ENCODE peak calls at places on chromosomes 5 and 9, in eight cellular contexts. One of them, this sample, is unnamed.

GRCh38 chr9:38039090-38039906 is 29.7 kb downstream of the SHB start:
- DNase-seq in hepatocyte: no peak
- DNase-seq in kidney: peak
- DNase-seq in BJ: no peak
- DNase-seq in dorsolateral prefrontal cortex: no peak
- DNase-seq in effector memory CD8-positive, alpha-beta T cell: no peak
- DNase-seq in Ammon's horn: no peak
- DNase-seq in SHP77 treated with DMSO at 0.1 percent for 48 hours: no peak
- DNase-seq in this sample: no peak

GRCh38 chr9:134955801-134956200 is 38.1 kb upstream of the FCN1 start:
- DNase-seq in kidney: no peak
- DNase-seq in Ammon's horn: no peak
- DNase-seq in dorsolateral prefrontal cortex: no peak
- DNase-seq in BJ: no peak
- DNase-seq in effector memory CD8-positive, alpha-beta T cell: no peak
- DNase-seq in SHP77 treated with DMSO at 0.1 percent for 48 hours: no peak
- DNase-seq in hepatocyte: no peak
- DNase-seq in this sample: no peak

GRCh38 chr9:34995288-34996060 is 5.9 kb downstream of the DNAJB5 start:
- DNase-seq in Ammon's horn: no peak
- DNase-seq in SHP77 treated with DMSO at 0.1 percent for 48 hours: no peak
- DNase-seq in kidney: peak
- DNase-seq in hepatocyte: no peak
- DNase-seq in BJ: no peak
- DNase-seq in dorsolateral prefrontal cortex: no peak
- DNase-seq in effector memory CD8-positive, alpha-beta T cell: no peak
- DNase-seq in this sample: no peak

GRCh38 chr5:110092955-110093785 is 403.4 kb downstream of the MAN2A1 start:
- DNase-seq in effector memory CD8-positive, alpha-beta T cell: no peak
- DNase-seq in Ammon's horn: no peak
- DNase-seq in kidney: no peak
- DNase-seq in hepatocyte: no peak
- DNase-seq in dorsolateral prefrontal cortex: no peak
- DNase-seq in SHP77 treated with DMSO at 0.1 percent for 48 hours: no peak
- DNase-seq in BJ: no peak
- DNase-seq in this sample: no peak

GRCh38 chr5:33733225-33733624 is 158.6 kb downstream of the ADAMTS12 start:
- DNase-seq in BJ: no peak
- DNase-seq in kidney: no peak
- DNase-seq in dorsolateral prefrontal cortex: no peak
- DNase-seq in hepatocyte: no peak
- DNase-seq in SHP77 treated with DMSO at 0.1 percent for 48 hours: no peak
- DNase-seq in Ammon's horn: no peak
- DNase-seq in effector memory CD8-positive, alpha-beta T cell: no peak
- DNase-seq in this sample: no peak

GRCh38 chr5:1246711-1247431 is 21.7 kb downstream of the SLC6A18 start:
- DNase-seq in Ammon's horn: no peak
- DNase-seq in kidney: no peak
- DNase-seq in dorsolateral prefrontal cortex: no peak
- DNase-seq in hepatocyte: peak
- DNase-seq in BJ: no peak
- DNase-seq in SHP77 treated with DMSO at 0.1 percent for 48 hours: no peak
- DNase-seq in effector memory CD8-positive, alpha-beta T cell: no peak
- DNase-seq in this sample: peak

GRCh38 chr5:73867344-73868335 is 241.6 kb downstream of the ARHGEF28 start:
- DNase-seq in BJ: peak
- DNase-seq in effector memory CD8-positive, alpha-beta T cell: no peak
- DNase-seq in SHP77 treated with DMSO at 0.1 percent for 48 hours: no peak
- DNase-seq in hepatocyte: no peak
- DNase-seq in kidney: no peak
- DNase-seq in Ammon's horn: peak
- DNase-seq in dorsolateral prefrontal cortex: no peak
- DNase-seq in this sample: peak

GRCh38 chr5:37867634-37868033 is 27.8 kb upstream of the GDNF start:
- DNase-seq in SHP77 treated with DMSO at 0.1 percent for 48 hours: no peak
- DNase-seq in Ammon's horn: no peak
- DNase-seq in kidney: no peak
- DNase-seq in dorsolateral prefrontal cortex: no peak
- DNase-seq in BJ: peak
- DNase-seq in effector memory CD8-positive, alpha-beta T cell: no peak
- DNase-seq in hepatocyte: no peak
- DNase-seq in this sample: no peak

GRCh38 chr5:92927291-92927778 is 653.7 kb downstream of the NR2F1-AS1 start:
- DNase-seq in hepatocyte: peak
- DNase-seq in kidney: no peak
- DNase-seq in SHP77 treated with DMSO at 0.1 percent for 48 hours: peak
- DNase-seq in dorsolateral prefrontal cortex: no peak
- DNase-seq in Ammon's horn: peak
- DNase-seq in effector memory CD8-positive, alpha-beta T cell: no peak
- DNase-seq in BJ: no peak
- DNase-seq in this sample: peak

GRCh38 chr9:84759300-84759750 is 89.8 kb downstream of the NTRK2 start:
- DNase-seq in Ammon's horn: no peak
- DNase-seq in BJ: no peak
- DNase-seq in dorsolateral prefrontal cortex: no peak
- DNase-seq in hepatocyte: no peak
- DNase-seq in effector memory CD8-positive, alpha-beta T cell: no peak
- DNase-seq in kidney: no peak
- DNase-seq in SHP77 treated with DMSO at 0.1 percent for 48 hours: no peak
- DNase-seq in this sample: no peak

GRCh38 chr5:39270172-39270848 is 50.9 kb upstream of the FYB1 start:
- DNase-seq in Ammon's horn: peak
- DNase-seq in hepatocyte: no peak
- DNase-seq in effector memory CD8-positive, alpha-beta T cell: peak
- DNase-seq in kidney: no peak
- DNase-seq in dorsolateral prefrontal cortex: no peak
- DNase-seq in SHP77 treated with DMSO at 0.1 percent for 48 hours: no peak
- DNase-seq in BJ: no peak
- DNase-seq in this sample: no peak

GRCh38 chr5:95959051-95959963 is 2.3 kb downstream of the ELL2 start:
- DNase-seq in kidney: peak
- DNase-seq in hepatocyte: peak
- DNase-seq in dorsolateral prefrontal cortex: no peak
- DNase-seq in effector memory CD8-positive, alpha-beta T cell: no peak
- DNase-seq in Ammon's horn: peak
- DNase-seq in SHP77 treated with DMSO at 0.1 percent for 48 hours: peak
- DNase-seq in BJ: no peak
- DNase-seq in this sample: peak

GRCh38 chr9:70318002-70318401 is 59.2 kb downstream of the SMC5 start:
- DNase-seq in SHP77 treated with DMSO at 0.1 percent for 48 hours: no peak
- DNase-seq in dorsolateral prefrontal cortex: no peak
- DNase-seq in kidney: no peak
- DNase-seq in effector memory CD8-positive, alpha-beta T cell: no peak
- DNase-seq in hepatocyte: no peak
- DNase-seq in Ammon's horn: no peak
- DNase-seq in BJ: no peak
- DNase-seq in this sample: no peak

GRCh38 chr9:126379661-126380365 is 53.2 kb downstream of the MVB12B start:
- DNase-seq in hepatocyte: no peak
- DNase-seq in Ammon's horn: no peak
- DNase-seq in dorsolateral prefrontal cortex: no peak
- DNase-seq in SHP77 treated with DMSO at 0.1 percent for 48 hours: no peak
- DNase-seq in kidney: peak
- DNase-seq in effector memory CD8-positive, alpha-beta T cell: no peak
- DNase-seq in BJ: no peak
- DNase-seq in this sample: no peak

GRCh38 chr9:90477535-90477934 is 165.1 kb downstream of the DIRAS2 start:
- DNase-seq in dorsolateral prefrontal cortex: no peak
- DNase-seq in SHP77 treated with DMSO at 0.1 percent for 48 hours: no peak
- DNase-seq in BJ: no peak
- DNase-seq in Ammon's horn: no peak
- DNase-seq in kidney: no peak
- DNase-seq in effector memory CD8-positive, alpha-beta T cell: no peak
- DNase-seq in hepatocyte: no peak
- DNase-seq in this sample: no peak

GRCh38 chr5:134101686-134102439 is 12.6 kb upstream of the TCF7 start:
- DNase-seq in effector memory CD8-positive, alpha-beta T cell: peak
- DNase-seq in BJ: no peak
- DNase-seq in SHP77 treated with DMSO at 0.1 percent for 48 hours: no peak
- DNase-seq in hepatocyte: peak
- DNase-seq in dorsolateral prefrontal cortex: no peak
- DNase-seq in Ammon's horn: peak
- DNase-seq in kidney: peak
- DNase-seq in this sample: peak

GRCh38 chr5:109409061-109409843 is 522 bp downstream of the PJA2 start:
- DNase-seq in hepatocyte: peak
- DNase-seq in dorsolateral prefrontal cortex: peak
- DNase-seq in Ammon's horn: peak
- DNase-seq in BJ: no peak
- DNase-seq in SHP77 treated with DMSO at 0.1 percent for 48 hours: peak
- DNase-seq in kidney: peak
- DNase-seq in effector memory CD8-positive, alpha-beta T cell: peak
- DNase-seq in this sample: peak

GRCh38 chr5:38445374-38446028 is 110.9 kb downstream of the LIFR start:
- DNase-seq in hepatocyte: no peak
- DNase-seq in effector memory CD8-positive, alpha-beta T cell: no peak
- DNase-seq in kidney: no peak
- DNase-seq in BJ: no peak
- DNase-seq in dorsolateral prefrontal cortex: no peak
- DNase-seq in Ammon's horn: no peak
- DNase-seq in SHP77 treated with DMSO at 0.1 percent for 48 hours: no peak
- DNase-seq in this sample: no peak

GRCh38 chr5:32280656-32281081 is 32.1 kb downstream of the MTMR12 start:
- DNase-seq in dorsolateral prefrontal cortex: no peak
- DNase-seq in kidney: no peak
- DNase-seq in effector memory CD8-positive, alpha-beta T cell: peak
- DNase-seq in SHP77 treated with DMSO at 0.1 percent for 48 hours: no peak
- DNase-seq in hepatocyte: no peak
- DNase-seq in Ammon's horn: no peak
- DNase-seq in BJ: no peak
- DNase-seq in this sample: no peak

GRCh38 chr5:178404987-178405386 is 172.4 kb upstream of the PHYKPL start:
- DNase-seq in hepatocyte: peak
- DNase-seq in effector memory CD8-positive, alpha-beta T cell: no peak
- DNase-seq in dorsolateral prefrontal cortex: no peak
- DNase-seq in SHP77 treated with DMSO at 0.1 percent for 48 hours: no peak
- DNase-seq in BJ: no peak
- DNase-seq in Ammon's horn: no peak
- DNase-seq in kidney: peak
- DNase-seq in this sample: no peak